ENCODE peak calls at places on chromosomes 7 and 10, in eight cellular contexts. F, C, A, B, Q, I, H and P are unnamed samples.

GRCh38 chr7:104848386-104848990 is 165.5 kb upstream of the KMT2E start:
- DNase-seq in Q (peak), C (peak), A (peak), H (peak), F (no peak), I (peak), B (no peak), P (no peak)

GRCh38 chr10:11448190-11448544 is 163.3 kb downstream of the USP6NL start:
- DNase-seq in Q (no peak), B (no peak), H (no peak), C (no peak), I (no peak), F (peak), A (no peak), P (no peak)

GRCh38 chr7:149626972-149627371 is 129.4 kb upstream of the ZNF746 start:
- DNase-seq in A (no peak), H (no peak), B (no peak), I (no peak), Q (no peak), C (no peak), F (no peak), P (no peak)

GRCh38 chr7:130971297-130971696 is 237.3 kb upstream of the KLF14 start:
- DNase-seq in B (no peak), C (no peak), A (no peak), F (no peak), Q (no peak), H (no peak), I (no peak), P (no peak)

GRCh38 chr7:68434857-68435256 is 1163.4 kb upstream of the AUTS2 start:
- DNase-seq in F (no peak), B (no peak), A (no peak), Q (no peak), H (no peak), I (no peak), C (no peak), P (no peak)

GRCh38 chr7:149610441-149611011 is 112.9 kb upstream of the ZNF746 start:
- DNase-seq in B (no peak), I (no peak), H (no peak), Q (no peak), F (no peak), A (no peak), C (no peak), P (no peak)

GRCh38 chr10:64586930-64587503 is 1065.8 kb downstream of the REEP3 start:
- DNase-seq in A (no peak), I (no peak), B (no peak), C (no peak), H (no peak), F (no peak), Q (no peak), P (no peak)

GRCh38 chr10:132111121-132111731 is 45.5 kb downstream of the JAKMIP3 start:
- DNase-seq in Q (peak), H (no peak), F (peak), I (no peak), C (no peak), A (no peak), B (no peak), P (no peak)

GRCh38 chr10:130357951-130358350 is 221.8 kb downstream of the GLRX3 start:
- DNase-seq in H (no peak), C (no peak), Q (no peak), I (no peak), A (no peak), B (no peak), F (no peak), P (no peak)

GRCh38 chr7:100893910-100894763 is 1.6 kb downstream of the ACHE start:
- DNase-seq in H (no peak), F (no peak), A (peak), I (no peak), C (no peak), Q (no peak), B (no peak), P (no peak)

GRCh38 chr10:117007080-117007479 is 2.1 kb upstream of the SHTN1 start:
- DNase-seq in I (no peak), F (no peak), Q (no peak), A (no peak), H (no peak), B (no peak), C (no peak), P (peak)

GRCh38 chr7:92586403-92586802 is 3.8 kb downstream of the FAM133B start:
- DNase-seq in C (no peak), I (no peak), A (no peak), H (no peak), F (no peak), B (no peak), Q (no peak), P (no peak)

GRCh38 chr7:36109013-36109627 is 43.9 kb upstream of the EEPD1 start:
- DNase-seq in A (no peak), B (no peak), H (no peak), I (peak), F (no peak), C (no peak), Q (no peak), P (no peak)

GRCh38 chr7:140519007-140519399 is 39.7 kb upstream of the MKRN1 start:
- DNase-seq in I (no peak), H (no peak), Q (no peak), F (no peak), C (no peak), A (peak), B (peak), P (no peak)

GRCh38 chr7:7256731-7257274 is 74.5 kb downstream of the C1GALT1 start:
- DNase-seq in C (no peak), Q (no peak), F (no peak), A (no peak), B (no peak), H (no peak), I (no peak), P (no peak)

GRCh38 chr7:127792528-127793342 is 140.7 kb downstream of the SND1 start:
- DNase-seq in B (no peak), F (no peak), A (peak), C (peak), Q (peak), I (peak), H (no peak), P (no peak)

GRCh38 chr10:36802523-36803153 is 322.8 kb upstream of the ANKRD30A start:
- DNase-seq in H (no peak), B (peak), A (no peak), I (peak), Q (no peak), C (no peak), F (no peak), P (no peak)

DNA sequence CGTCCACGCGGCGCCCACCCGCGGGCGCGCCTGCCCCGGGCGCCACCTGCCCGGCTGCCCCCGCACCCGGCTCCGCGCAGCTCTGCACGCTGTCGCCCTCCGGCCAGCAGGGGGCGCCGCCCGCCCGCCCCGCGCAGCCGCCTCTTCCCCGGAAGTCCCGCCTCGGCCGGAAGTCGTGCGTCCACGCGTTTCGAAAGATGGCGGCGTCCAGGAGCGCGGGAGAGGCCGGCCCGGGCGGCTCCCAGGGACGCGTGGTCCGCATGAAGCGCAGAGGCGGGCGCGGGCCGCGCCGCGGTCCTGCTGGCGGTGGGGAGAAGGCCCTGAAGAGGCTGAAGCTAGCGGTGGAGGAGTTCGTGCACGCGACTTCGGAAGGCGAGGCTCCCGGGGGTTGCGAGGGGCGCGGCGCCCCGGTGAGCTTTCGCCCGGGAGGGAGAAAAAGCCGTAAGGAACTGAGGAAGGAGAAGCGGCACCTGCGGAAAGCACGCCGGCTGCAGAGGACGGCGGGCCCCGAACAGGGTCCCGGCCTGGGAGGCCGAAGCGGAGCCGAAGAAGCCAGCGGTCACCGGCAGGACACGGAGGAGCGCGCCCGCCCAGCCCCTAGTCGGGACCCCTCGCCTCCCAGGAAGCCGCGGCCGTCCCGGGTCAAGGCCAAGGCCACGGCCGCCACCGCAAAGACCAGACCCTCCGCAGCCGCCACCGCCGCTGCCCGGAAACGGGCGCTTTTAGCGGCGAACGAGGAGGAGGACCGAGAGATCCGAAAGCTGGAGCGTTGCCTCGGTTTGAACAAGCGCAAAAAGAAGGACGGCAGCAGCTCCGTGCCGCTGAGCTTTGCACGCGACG is at the start of gene NOM1:
- DNase-seq in F (peak), B (peak), A (peak), Q (peak), I (peak), C (peak), H (peak), P (no peak)
- H3K27ac ChIP-seq in F (no peak), B (peak), A (no peak), Q (peak), I (peak), C (peak), H (no peak), P (peak)

GRCh38 chr10:125116652-125117310 is 43.6 kb downstream of the CTBP2 start:
- DNase-seq in F (no peak), Q (peak), I (no peak), B (no peak), C (no peak), H (no peak), A (no peak), P (no peak)

GRCh38 chr10:125117941-125118630 is 42.3 kb downstream of the CTBP2 start:
- DNase-seq in B (no peak), H (no peak), C (peak), Q (peak), A (no peak), F (no peak), I (no peak), P (no peak)

GRCh38 chr10:125120046-125120710 is 40.2 kb downstream of the CTBP2 start:
- DNase-seq in B (no peak), H (no peak), Q (peak), A (no peak), I (no peak), F (no peak), C (no peak), P (no peak)

GRCh38 chr10:125121003-125121402 is 39.4 kb downstream of the CTBP2 start:
- DNase-seq in I (no peak), Q (peak), A (no peak), F (no peak), C (peak), H (no peak), B (no peak), P (peak)

DNA sequence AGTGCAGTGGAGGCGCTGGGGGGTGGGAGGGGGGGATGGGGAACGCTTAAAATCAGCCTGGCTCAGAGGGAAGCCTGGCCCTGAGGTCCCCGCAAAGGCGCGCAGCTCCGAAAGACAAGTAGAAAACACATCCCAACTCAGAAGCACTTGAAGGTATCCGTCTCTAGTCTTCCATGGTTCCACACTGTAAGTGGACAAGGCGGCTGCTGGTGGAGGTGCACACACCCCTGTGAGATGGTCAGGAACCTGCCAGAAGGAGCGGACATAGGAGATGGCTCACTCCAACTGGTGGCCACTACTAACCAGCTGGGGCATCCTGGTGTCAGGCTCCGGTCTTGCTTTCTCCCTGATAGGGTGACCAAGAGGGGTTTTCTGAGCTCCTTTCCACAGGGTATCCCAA is 41.7 kb downstream of the CTBP2 start:
- DNase-seq in F (no peak), B (no peak), C (no peak), Q (peak), H (no peak), A (no peak), I (no peak), P (no peak)
- H3K27ac ChIP-seq in F (peak), B (peak), C (peak), Q (peak), H (peak), A (no peak), I (no peak), P (no peak)

DNA sequence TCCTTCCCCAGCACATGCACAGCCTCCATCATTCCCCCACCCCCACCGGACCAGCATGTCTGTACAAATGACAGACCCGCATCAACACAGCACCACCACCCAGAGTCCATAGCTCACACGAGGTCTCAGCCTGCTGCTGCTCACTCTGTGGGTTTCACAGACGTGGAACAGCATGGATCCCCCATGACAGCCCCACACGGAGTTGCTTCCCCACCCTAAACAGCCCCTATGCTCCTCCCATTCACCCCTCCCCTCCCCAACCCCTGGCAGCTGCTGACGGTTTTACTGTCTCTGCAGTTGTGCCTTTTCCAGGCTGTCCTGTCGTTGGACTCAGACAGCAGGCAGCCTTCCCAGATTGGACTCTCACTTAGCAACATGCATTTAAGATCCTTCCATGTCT is 167.6 kb downstream of the DIP2C start:
- DNase-seq in Q (no peak), B (no peak), C (no peak), I (no peak), A (no peak), F (no peak), H (no peak), P (no peak)
- H3K27ac ChIP-seq in Q (no peak), B (no peak), C (peak), I (no peak), A (no peak), F (no peak), H (no peak), P (no peak)

DNA sequence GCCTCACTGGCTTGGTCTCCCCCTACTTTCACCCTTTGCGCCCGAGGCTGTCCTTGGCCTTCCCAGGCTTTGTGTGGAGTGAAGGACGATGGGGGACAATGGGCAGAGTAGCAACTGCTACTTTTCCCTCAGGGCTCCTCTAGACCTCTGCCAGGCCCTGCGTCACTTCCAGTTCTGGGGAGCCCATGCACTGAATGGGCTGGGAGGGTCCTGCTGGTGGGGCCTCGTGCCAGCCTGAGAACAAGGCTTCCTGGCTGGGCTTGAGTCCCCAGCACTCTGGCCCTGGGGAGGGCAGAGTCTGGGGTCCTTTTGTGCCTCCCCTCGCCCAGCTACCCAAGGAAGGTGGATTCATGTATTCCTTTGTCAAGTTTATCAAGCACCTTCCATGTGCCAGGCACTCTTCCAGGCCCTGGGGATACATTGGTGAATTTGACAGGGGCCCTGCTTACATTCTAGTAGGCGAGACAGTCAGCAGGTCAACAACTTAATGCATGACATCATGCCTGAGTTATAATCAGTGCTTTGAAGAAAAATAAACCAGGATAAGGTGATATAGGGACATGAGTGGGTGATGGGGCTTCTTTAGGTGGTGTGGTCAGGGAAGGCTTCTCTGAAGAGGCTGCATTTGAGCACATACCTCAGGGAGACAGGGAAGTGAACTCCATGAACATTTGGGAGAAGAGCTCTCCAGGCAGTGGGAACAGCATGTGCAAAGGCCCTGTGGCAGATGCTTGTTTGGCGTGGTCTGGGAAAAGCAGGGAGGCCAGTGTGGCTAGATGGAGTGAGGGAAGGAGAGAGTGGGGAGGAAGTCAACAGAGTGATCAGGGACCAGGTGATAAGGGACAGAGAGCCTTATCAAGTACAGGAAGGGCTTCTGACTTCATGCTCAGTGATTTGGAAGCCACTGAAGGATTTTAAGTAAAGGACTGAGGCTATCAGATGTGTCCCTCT is 14.1 kb downstream of the ZMIZ1 start:
- DNase-seq in A (no peak), C (no peak), B (no peak), I (no peak), Q (no peak), F (no peak), H (no peak), P (no peak)
- H3K27ac ChIP-seq in A (no peak), C (peak), B (peak), I (no peak), Q (peak), F (peak), H (peak), P (no peak)

GRCh38 chr10:100653238-100653956 is 92.0 kb upstream of the PAX2 start:
- DNase-seq in B (no peak), A (no peak), C (no peak), Q (no peak), I (no peak), H (no peak), F (no peak), P (no peak)
- H3K27ac ChIP-seq in B (no peak), A (no peak), C (no peak), Q (no peak), I (no peak), H (no peak), F (no peak), P (no peak)

GRCh38 chr7:47771990-47772360 is 176.3 kb downstream of the PKD1L1 start:
- DNase-seq in H (no peak), Q (no peak), B (no peak), C (no peak), F (no peak), I (no peak), A (no peak), P (no peak)

GRCh38 chr7:47771301-47771989 is 176.8 kb downstream of the PKD1L1 start:
- DNase-seq in Q (no peak), A (no peak), I (no peak), F (no peak), H (no peak), B (no peak), C (no peak), P (no peak)

GRCh38 chr7:47776335-47776734 is 171.9 kb downstream of the PKD1L1 start:
- DNase-seq in I (no peak), A (no peak), F (no peak), C (no peak), Q (no peak), H (no peak), B (no peak), P (no peak)

GRCh38 chr7:47775238-47775637 is 173.0 kb downstream of the PKD1L1 start:
- DNase-seq in F (no peak), B (no peak), A (no peak), H (no peak), Q (no peak), I (no peak), C (no peak), P (no peak)

DNA sequence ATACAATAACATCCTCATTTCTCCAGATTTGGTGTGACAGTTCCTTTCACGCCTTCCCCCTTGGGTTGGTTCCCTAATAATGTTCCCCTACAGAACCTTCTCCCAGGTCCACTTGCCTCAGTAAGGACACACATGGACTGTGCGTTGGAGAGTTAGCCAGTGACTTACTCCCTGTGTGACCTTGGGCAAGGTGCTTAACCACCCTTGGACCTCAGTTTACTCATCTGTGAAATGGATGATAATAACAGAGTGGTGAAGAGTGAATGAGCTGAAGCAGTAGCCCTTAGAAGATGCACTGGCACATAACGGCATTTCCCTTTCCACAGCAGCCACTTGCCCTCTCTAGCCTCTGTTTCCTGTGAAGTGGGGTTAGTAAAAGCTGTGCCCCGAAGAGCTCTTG is 175.8 kb downstream of the PKD1L1 start:
- DNase-seq in I (no peak), B (no peak), A (no peak), F (no peak), C (no peak), H (no peak), Q (no peak), P (no peak)
- H3K27ac ChIP-seq in I (no peak), B (no peak), A (no peak), F (no peak), C (no peak), H (no peak), Q (no peak), P (no peak)

DNA sequence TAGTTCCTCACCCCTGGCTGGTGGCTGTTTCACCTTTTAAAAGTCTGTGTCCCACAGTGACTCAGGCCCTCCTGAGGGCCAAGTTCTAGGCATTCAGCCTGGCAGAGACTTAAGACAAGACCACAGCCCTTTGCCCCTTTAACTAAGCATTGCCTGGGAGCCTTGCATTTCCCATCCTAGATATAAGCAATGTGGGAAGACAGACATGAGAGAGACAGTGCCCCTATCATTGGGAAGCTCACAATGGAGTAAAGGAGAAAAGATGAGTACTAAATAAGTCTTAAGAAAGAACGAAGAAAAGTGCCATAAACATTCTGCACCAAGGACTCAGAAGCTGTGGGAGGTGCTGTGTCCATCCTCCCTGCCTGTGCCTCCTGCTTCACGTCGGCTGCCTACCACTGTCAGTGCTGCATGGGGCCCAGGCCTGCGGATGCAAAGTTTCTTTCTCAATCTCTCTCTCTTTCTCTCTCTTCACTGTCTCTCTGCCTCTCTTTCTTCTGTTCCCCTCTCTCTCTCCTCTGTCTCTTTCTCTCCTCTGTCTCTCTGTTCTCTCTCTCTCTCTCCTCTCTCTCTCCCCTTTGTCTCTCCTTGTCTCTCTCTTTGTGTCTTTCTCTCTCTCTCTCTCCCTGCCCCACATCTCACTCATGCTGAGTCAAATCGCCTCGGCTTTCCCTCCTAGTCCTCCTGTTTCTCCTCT is 21.5 kb downstream of the GPRIN2 start:
- DNase-seq in I (no peak), Q (peak), H (no peak), A (no peak), F (no peak), B (no peak), C (peak), P (no peak)
- H3K27ac ChIP-seq in I (no peak), Q (no peak), H (no peak), A (no peak), F (no peak), B (no peak), C (no peak), P (no peak)